ENCODE peak calls at places on chromosomes 5 and 9, in nine cellular contexts. E is iPS DF 6.9, F is GM23248, Z is Panc1, P is fibroblast of lung, O is neural progenitor cell, H is breast epithelium, X is cardiac muscle cell, V is upper lobe of right lung. L is an unnamed sample.

GRCh38 chr5:169287529-169287928 is 13.4 kb downstream of the SLIT3 start:
- DNase-seq in V (no peak), P (no peak), F (peak), H (no peak), E (no peak), O (no peak), Z (no peak), X (no peak), L (no peak)

GRCh38 chr5:74251106-74252032 is 389.2 kb downstream of the ENC1 start:
- DNase-seq in F (peak), E (no peak), X (no peak), H (no peak), Z (no peak), O (no peak), V (no peak), P (peak), L (no peak)

GRCh38 chr5:132829742-132830435 is 558 bp downstream of the SHROOM1 start:
- DNase-seq in V (peak), E (no peak), F (peak), H (peak), Z (peak), O (peak), P (peak), X (peak), L (peak)

GRCh38 chr5:158406884-158407790 is 548.2 kb upstream of the CLINT1 start:
- DNase-seq in X (no peak), F (peak), P (peak), Z (no peak), E (no peak), V (no peak), H (no peak), O (no peak), L (no peak)

GRCh38 chr5:126000533-126000932 is 422.7 kb upstream of the GRAMD2B start:
- DNase-seq in E (no peak), V (no peak), O (no peak), P (no peak), Z (no peak), H (no peak), X (no peak), F (no peak), L (no peak)

GRCh38 chr5:126982926-126983873 is 47.2 kb downstream of the MARCHF3 start:
- DNase-seq in F (no peak), O (no peak), Z (no peak), X (peak), P (no peak), V (no peak), H (no peak), E (no peak), L (no peak)

GRCh38 chr9:1978941-1979340 is 36.2 kb upstream of the SMARCA2 start:
- DNase-seq in Z (no peak), H (no peak), O (no peak), X (no peak), E (no peak), P (peak), V (no peak), F (peak), L (no peak)

GRCh38 chr9:133612816-133613215 is 3.6 kb upstream of the FAM163B start:
- DNase-seq in H (no peak), X (no peak), F (no peak), O (no peak), E (no peak), V (no peak), P (no peak), Z (no peak), L (no peak)

GRCh38 chr5:68771221-68771620 is 322.6 kb upstream of the SLC30A5 start:
- DNase-seq in E (no peak), P (no peak), V (no peak), F (no peak), O (no peak), H (no peak), Z (no peak), X (no peak), L (no peak)

GRCh38 chr9:120439147-120439546 is 140.8 kb downstream of the CDK5RAP2 start:
- DNase-seq in V (no peak), E (peak), P (peak), H (no peak), X (peak), F (peak), Z (no peak), O (peak), L (no peak)

GRCh38 chr5:154625031-154625430 is 130.1 kb upstream of the LARP1 start:
- DNase-seq in P (no peak), O (no peak), F (no peak), Z (no peak), E (no peak), V (no peak), H (no peak), X (no peak), L (no peak)

GRCh38 chr5:643351-643801 is 31.2 kb downstream of the CEP72 start:
- DNase-seq in P (no peak), X (no peak), E (no peak), F (no peak), H (no peak), O (no peak), V (peak), Z (no peak), L (no peak)

GRCh38 chr9:108272350-108272899 is 583.4 kb downstream of the ACTL7B start:
- DNase-seq in X (peak), E (peak), F (peak), O (peak), Z (no peak), V (peak), P (peak), H (no peak), L (peak)

GRCh38 chr5:137206030-137206715 is 293.0 kb downstream of the SPOCK1 start:
- DNase-seq in Z (no peak), F (peak), X (peak), P (no peak), H (no peak), O (no peak), E (no peak), V (peak), L (no peak)

GRCh38 chr9:81530407-81530810 is 158.9 kb downstream of the TLE1 start:
- DNase-seq in V (no peak), H (no peak), O (no peak), F (no peak), X (no peak), P (no peak), E (no peak), Z (no peak), L (no peak)

GRCh38 chr5:57082441-57083067 is 91.3 kb upstream of the GPBP1 start:
- DNase-seq in O (no peak), P (peak), V (no peak), X (no peak), E (no peak), F (peak), Z (peak), H (no peak), L (no peak)

GRCh38 chr5:17838506-17838905 is 204.2 kb downstream of the TAF11L14 start:
- DNase-seq in Z (no peak), X (no peak), H (no peak), V (no peak), O (no peak), F (no peak), P (no peak), E (no peak), L (no peak)

GRCh38 chr9:5375790-5376477 is 36.3 kb upstream of the RLN1 start:
- DNase-seq in X (no peak), V (no peak), Z (no peak), F (peak), H (no peak), O (no peak), E (no peak), P (no peak), L (no peak)

GRCh38 chr5:41414598-41414997 is 95.8 kb downstream of the PLCXD3 start:
- DNase-seq in O (no peak), X (no peak), H (no peak), P (peak), V (no peak), F (peak), E (no peak), Z (peak), L (no peak)

GRCh38 chr5:168366124-168366523 is 74.7 kb downstream of the WWC1 start:
- DNase-seq in E (no peak), X (no peak), V (no peak), P (peak), H (no peak), O (no peak), Z (peak), F (peak), L (no peak)

GRCh38 chr9:116096046-116096445 is 57.5 kb upstream of the PAPPA start:
- DNase-seq in V (no peak), E (no peak), Z (no peak), X (no peak), P (no peak), H (no peak), F (peak), O (no peak), L (no peak)

GRCh38 chr5:33997331-33997983 is 10.4 kb downstream of the AMACR start:
- DNase-seq in X (peak), H (peak), V (peak), P (peak), O (peak), E (no peak), Z (peak), F (peak), L (no peak)

GRCh38 chr9:117704024-117704575 is at the start of gene TLR4:
- DNase-seq in P (peak), F (peak), X (no peak), E (no peak), V (peak), O (peak), Z (no peak), H (no peak), L (peak)

GRCh38 chr5:139443766-139444473 is 4.6 kb upstream of the DNAJC18 start:
- DNase-seq in Z (no peak), P (peak), V (peak), H (no peak), X (no peak), O (no peak), F (peak), E (no peak), L (no peak)

GRCh38 chr9:34651286-34651685 is 699 bp upstream of the IL11RA start:
- DNase-seq in O (no peak), Z (no peak), X (no peak), F (peak), V (no peak), E (no peak), H (no peak), P (peak), L (no peak)

GRCh38 chr5:35202319-35203111 is 27.8 kb downstream of the PRLR start:
- DNase-seq in Z (no peak), P (peak), V (no peak), X (peak), F (peak), H (no peak), O (peak), E (peak), L (no peak)

GRCh38 chr5:167857321-167857720 is 434.1 kb upstream of the WWC1 start:
- DNase-seq in H (no peak), E (no peak), X (no peak), F (no peak), O (no peak), V (no peak), Z (no peak), P (no peak), L (no peak)

GRCh38 chr5:35773936-35774335 is 82.8 kb upstream of the IL7R start:
- DNase-seq in Z (no peak), O (no peak), E (no peak), V (no peak), F (peak), P (peak), X (no peak), H (no peak), L (no peak)

GRCh38 chr5:174935854-174936474 is 211.6 kb downstream of the MSX2 start:
- DNase-seq in O (peak), F (peak), X (peak), V (no peak), P (peak), E (peak), Z (peak), H (peak), L (no peak)

GRCh38 chr5:79982136-79982535 is 8.9 kb downstream of the MTX3 start:
- DNase-seq in V (no peak), H (no peak), P (no peak), X (no peak), F (no peak), Z (no peak), O (no peak), E (no peak), L (no peak)

GRCh38 chr9:17528859-17529258 is 50.0 kb upstream of the SH3GL2 start:
- DNase-seq in F (peak), Z (no peak), V (no peak), E (no peak), P (peak), O (peak), X (no peak), H (no peak), L (no peak)

GRCh38 chr5:73647721-73648120 is 21.7 kb downstream of the ARHGEF28 start:
- DNase-seq in F (no peak), H (no peak), P (no peak), E (no peak), V (no peak), O (no peak), X (no peak), Z (no peak), L (no peak)

GRCh38 chr9:99445377-99445891 is 223.4 kb downstream of the SEC61B start:
- DNase-seq in F (peak), V (no peak), E (no peak), O (no peak), P (peak), X (peak), Z (no peak), H (no peak), L (no peak)

GRCh38 chr5:177444106-177445051 is 2.2 kb upstream of the PRR7 start:
- DNase-seq in X (no peak), V (no peak), E (no peak), P (no peak), O (no peak), H (no peak), F (no peak), Z (no peak), L (no peak)
- H3K27ac ChIP-seq in X (no peak), V (no peak), E (no peak), P (no peak), O (no peak), H (no peak), F (no peak), Z (peak), L (no peak)

DNA sequence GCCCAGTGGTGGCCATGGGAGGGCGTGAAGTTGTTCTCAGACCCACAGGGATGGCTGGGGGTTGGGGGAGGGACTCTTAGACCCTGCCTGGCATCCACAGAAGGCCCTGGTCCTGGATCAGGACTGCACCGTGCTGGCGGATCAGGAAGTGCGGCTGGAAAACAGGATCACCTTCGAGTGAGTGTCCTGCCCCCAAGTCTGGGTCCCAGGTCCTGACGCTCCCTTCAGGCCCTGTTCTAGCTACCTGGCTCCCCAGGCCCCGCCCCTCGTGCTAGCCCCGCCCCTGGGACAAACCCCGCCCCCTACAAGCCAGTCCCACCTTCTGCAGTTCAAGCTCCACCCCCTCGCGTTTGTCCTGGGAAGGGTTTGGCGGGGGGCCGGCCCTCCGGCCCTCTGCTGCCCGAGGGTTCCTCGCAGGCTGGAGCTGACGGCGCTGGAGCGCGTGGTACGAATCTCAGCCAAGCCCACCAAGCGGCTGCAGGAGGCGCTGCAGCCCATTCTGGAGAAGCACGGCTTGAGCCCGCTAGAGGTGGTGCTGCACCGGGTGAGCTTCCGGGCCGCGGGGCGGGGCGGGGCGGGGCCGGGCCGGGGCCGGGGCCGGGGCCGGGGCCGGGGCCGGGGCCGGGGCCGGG is 12.9 kb downstream of the RGS14 start:
- DNase-seq in E (peak), H (peak), V (peak), F (peak), X (peak), O (peak), Z (no peak), P (peak), L (no peak)
- H3K27ac ChIP-seq in E (no peak), H (no peak), V (peak), F (no peak), X (no peak), O (no peak), Z (peak), P (no peak), L (no peak)

GRCh38 chr9:68974901-68975300 is 39.0 kb downstream of the PRKACG start:
- DNase-seq in H (no peak), X (peak), V (no peak), F (no peak), P (no peak), O (no peak), Z (no peak), E (no peak), L (no peak)
- H3K27ac ChIP-seq in H (no peak), X (peak), V (peak), F (no peak), P (no peak), O (no peak), Z (no peak), E (no peak), L (no peak)

GRCh38 chr5:96741911-96742310 is 65.8 kb downstream of the ERAP1 start:
- DNase-seq in O (no peak), F (no peak), E (no peak), V (no peak), H (no peak), Z (no peak), P (no peak), X (peak), L (no peak)
- H3K27ac ChIP-seq in O (no peak), F (no peak), E (no peak), V (no peak), H (no peak), Z (no peak), P (no peak), X (peak), L (no peak)

GRCh38 chr9:129749575-129749974 is 3.3 kb downstream of the PTGES start:
- DNase-seq in P (no peak), V (no peak), X (no peak), Z (no peak), H (no peak), E (no peak), F (no peak), O (no peak), L (no peak)
- H3K27ac ChIP-seq in P (no peak), V (no peak), X (no peak), Z (no peak), H (no peak), E (no peak), F (peak), O (no peak), L (no peak)

GRCh38 chr9:128702445-128702948 is at the start of gene PKN3:
- DNase-seq in E (no peak), V (peak), Z (no peak), F (peak), O (peak), X (peak), H (peak), P (peak), L (peak)
- H3K27ac ChIP-seq in E (no peak), V (peak), Z (peak), F (no peak), O (no peak), X (peak), H (peak), P (peak), L (peak)

GRCh38 chr5:78527925-78528324 is 120.6 kb downstream of the LHFPL2 start:
- DNase-seq in Z (no peak), H (no peak), X (no peak), V (no peak), O (no peak), P (no peak), F (peak), E (no peak), L (no peak)
- H3K27ac ChIP-seq in Z (no peak), H (peak), X (peak), V (peak), O (no peak), P (peak), F (peak), E (no peak), L (no peak)

GRCh38 chr9:113151696-113152630 is 1.2 kb downstream of the SLC31A2 start:
- DNase-seq in Z (no peak), P (no peak), H (no peak), X (no peak), F (peak), V (no peak), E (no peak), O (no peak), L (no peak)
- H3K27ac ChIP-seq in Z (no peak), P (no peak), H (peak), X (no peak), F (no peak), V (peak), E (no peak), O (no peak), L (peak)

DNA sequence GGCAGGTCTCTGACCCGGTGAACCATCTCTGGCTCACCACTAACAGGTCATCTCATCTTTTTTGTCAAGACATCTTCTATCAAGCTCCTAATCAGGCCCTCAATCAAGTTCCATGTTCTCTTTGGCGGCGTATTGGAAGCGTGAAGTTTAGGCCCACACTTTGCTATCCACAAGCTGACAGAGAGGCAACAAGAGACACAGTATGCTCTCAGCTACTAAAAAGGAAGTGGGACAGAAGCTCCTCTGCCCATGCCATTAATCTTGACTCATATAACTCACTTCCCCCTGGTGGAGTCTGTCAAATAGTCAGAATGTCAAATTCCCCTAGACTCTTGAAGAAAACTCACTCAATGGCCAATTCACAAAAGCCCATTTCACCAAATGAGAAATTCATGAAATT is 77.6 kb upstream of the TMC1 start:
- DNase-seq in V (no peak), P (no peak), Z (no peak), H (no peak), O (no peak), E (no peak), F (no peak), X (no peak), L (no peak)
- H3K27ac ChIP-seq in V (no peak), P (no peak), Z (peak), H (no peak), O (no peak), E (no peak), F (peak), X (no peak), L (no peak)

L was measured in substantia nigra.